ENCODE peak calls at places on chromosomes 11 and 22, in five cellular contexts. M is stimulated activated effector memory CD8-positive, alpha-beta T cell treated with anti-CD3 and anti-CD28 coated beads, Interleukin-12 subunit alpha, Interleukin-12 subunit beta, amount 100 ng/mL, for 72 hours; H is activated CD4-positive, alpha-beta T cell treated with anti-CD3 and anti-CD28 coated beads for 36 hours; N is A549; D is foreskin keratinocyte. G is an unnamed sample.
A peak's percentile ranks its signal among the peaks of the same experiment; 100 is the strongest.

GRCh38 chr22:24208012-24208749 is 26.9 kb downstream of the SUSD2 start:
- ATAC-seq in M (no peak), H (no peak), N (peak; percentile 98), D (peak; percentile 81), G (no peak)

GRCh38 chr11:128361451-128362020 is 225.8 kb downstream of the ETS1 start:
- ATAC-seq in N (no peak), D (no peak), H (peak; percentile 79), M (peak; percentile 83), G (peak; percentile 87)

GRCh38 chr11:12356944-12357655 is 20.3 kb upstream of the PARVA start:
- ATAC-seq in M (peak; percentile 47), N (no peak), H (no peak), D (no peak), G (peak; percentile 31)

GRCh38 chr11:9974375-9974774 is 310.5 kb downstream of the SWAP70 start:
- ATAC-seq in H (no peak), M (no peak), D (no peak), N (no peak), G (no peak)

GRCh38 chr11:131465746-131466145 is 95.3 kb downstream of the NTM start:
- ATAC-seq in H (no peak), M (no peak), N (no peak), D (no peak), G (no peak)

GRCh38 chr22:19330865-19331418 is 39.4 kb upstream of the CLTCL1 start:
- ATAC-seq in H (no peak), D (no peak), N (no peak), M (no peak), G (no peak)

GRCh38 chr11:117473692-117474091 is 146.0 kb downstream of the CEP164 start:
- ATAC-seq in M (no peak), D (no peak), H (no peak), N (no peak), G (no peak)

GRCh38 chr11:12377824-12378593 is 638 bp downstream of the PARVA start:
- ATAC-seq in N (peak; percentile 86), D (peak; percentile 84), M (peak; percentile 57), H (peak; percentile 55), G (peak; percentile 35)

GRCh38 chr22:35116817-35117216 is 50.9 kb downstream of the ISX start:
- ATAC-seq in N (no peak), H (no peak), M (no peak), D (no peak), G (no peak)

GRCh38 chr11:64100345-64100744 is 64.6 kb downstream of the FLRT1 start:
- ATAC-seq in N (no peak), D (no peak), H (no peak), M (no peak), G (no peak)

GRCh38 chr11:43772733-43773132 is 92.2 kb downstream of the HSD17B12 start:
- ATAC-seq in D (no peak), M (no peak), N (no peak), H (no peak), G (no peak)

GRCh38 chr11:116822575-116822974 is 529 bp downstream of the APOA4 start:
- ATAC-seq in D (no peak), H (no peak), N (no peak), M (no peak), G (no peak)

GRCh38 chr22:33000342-33001280 is 57.6 kb downstream of the SYN3 start:
- ATAC-seq in M (peak; percentile 51), D (peak; percentile 57), H (no peak), N (peak; percentile 86), G (peak; percentile 43)

GRCh38 chr11:30585892-30586250 is 282 bp downstream of the MPPED2 start:
- ATAC-seq in D (peak; percentile 45), H (no peak), M (peak; percentile 25), N (peak; percentile 42), G (no peak)

GRCh38 chr22:35947794-35948425 is 80.7 kb downstream of the RBFOX2 start:
- ATAC-seq in N (no peak), M (no peak), H (no peak), D (peak; percentile 50), G (no peak)

G was measured in activated T-helper 17 cell treated with anti-CD3 and anti-CD28 coated beads, Interleukin-2, amount 50 U/mL, for 72 hours.